ENCODE peak calls at places on chromosome X, in six cellular contexts. One of them, this sample, is unnamed.
A peak's percentile ranks its signal among the peaks of the same experiment; 100 is the strongest.

GRCh38 chrX:96684339-96685204 is at the start of gene DIAPH2:
- DNase-seq in SK-N-SH: peak; percentile 69
- DNase-seq in mammary epithelial cell: peak; percentile 74
- DNase-seq in colonic mucosa: peak; percentile 86
- DNase-seq in astrocyte: peak; percentile 69
- DNase-seq in testis: peak; percentile 81
- DNase-seq in this sample: peak; percentile 43

GRCh38 chrX:7131621-7132020 is 15.9 kb upstream of the STS start:
- DNase-seq in SK-N-SH: no peak
- DNase-seq in mammary epithelial cell: no peak
- DNase-seq in colonic mucosa: no peak
- DNase-seq in astrocyte: no peak
- DNase-seq in testis: no peak
- DNase-seq in this sample: no peak

GRCh38 chrX:102784550-102784949 is 64.0 kb downstream of the GPRASP3 start:
- DNase-seq in SK-N-SH: no peak
- DNase-seq in mammary epithelial cell: no peak
- DNase-seq in colonic mucosa: no peak
- DNase-seq in astrocyte: no peak
- DNase-seq in testis: no peak
- DNase-seq in this sample: no peak

GRCh38 chrX:25015486-25016360 is at the start of gene ARX:
- DNase-seq in SK-N-SH: peak; percentile 90
- DNase-seq in mammary epithelial cell: peak; percentile 68
- DNase-seq in colonic mucosa: peak; percentile 54
- DNase-seq in astrocyte: peak; percentile 36
- DNase-seq in testis: peak; percentile 83
- DNase-seq in this sample: no peak

GRCh38 chrX:13043138-13043537 is 1.3 kb downstream of the FAM9C start:
- DNase-seq in SK-N-SH: no peak
- DNase-seq in mammary epithelial cell: no peak
- DNase-seq in colonic mucosa: no peak
- DNase-seq in astrocyte: no peak
- DNase-seq in testis: no peak
- DNase-seq in this sample: no peak

GRCh38 chrX:155148724-155149537 is 67.3 kb upstream of the VBP1 start:
- DNase-seq in SK-N-SH: peak; percentile 14
- DNase-seq in mammary epithelial cell: peak; percentile 12
- DNase-seq in colonic mucosa: peak; percentile 48
- DNase-seq in astrocyte: no peak
- DNase-seq in testis: peak; percentile 60
- DNase-seq in this sample: no peak

GRCh38 chrX:38839944-38840343 is 38.7 kb downstream of the MID1IP1 start:
- DNase-seq in SK-N-SH: no peak
- DNase-seq in mammary epithelial cell: no peak
- DNase-seq in colonic mucosa: no peak
- DNase-seq in astrocyte: no peak
- DNase-seq in testis: no peak
- DNase-seq in this sample: no peak

GRCh38 chrX:107700317-107700774 is 72.0 kb downstream of the PRPS1 start:
- DNase-seq in SK-N-SH: no peak
- DNase-seq in mammary epithelial cell: peak; percentile 56
- DNase-seq in colonic mucosa: no peak
- DNase-seq in astrocyte: peak; percentile 18
- DNase-seq in testis: peak; percentile 57
- DNase-seq in this sample: no peak

GRCh38 chrX:340121-340520 is 21.5 kb upstream of the GTPBP6 start:
- DNase-seq in SK-N-SH: no peak
- DNase-seq in mammary epithelial cell: no peak
- DNase-seq in colonic mucosa: no peak
- DNase-seq in astrocyte: no peak
- DNase-seq in testis: no peak
- DNase-seq in this sample: no peak

GRCh38 chrX:54920610-54921426 is at the start of gene TRO:
- DNase-seq in SK-N-SH: peak; percentile 49
- DNase-seq in mammary epithelial cell: no peak
- DNase-seq in colonic mucosa: no peak
- DNase-seq in astrocyte: no peak
- DNase-seq in testis: peak; percentile 18
- DNase-seq in this sample: no peak
- TF ChIP-seq CTCF in SK-N-SH: peak; percentile 24
- TF ChIP-seq CTCF in mammary epithelial cell: no peak
- TF ChIP-seq CTCF in colonic mucosa: no peak
- TF ChIP-seq CTCF in astrocyte: no peak
- TF ChIP-seq CTCF in testis: no peak
- TF ChIP-seq CTCF in this sample: peak; percentile 34

DNA sequence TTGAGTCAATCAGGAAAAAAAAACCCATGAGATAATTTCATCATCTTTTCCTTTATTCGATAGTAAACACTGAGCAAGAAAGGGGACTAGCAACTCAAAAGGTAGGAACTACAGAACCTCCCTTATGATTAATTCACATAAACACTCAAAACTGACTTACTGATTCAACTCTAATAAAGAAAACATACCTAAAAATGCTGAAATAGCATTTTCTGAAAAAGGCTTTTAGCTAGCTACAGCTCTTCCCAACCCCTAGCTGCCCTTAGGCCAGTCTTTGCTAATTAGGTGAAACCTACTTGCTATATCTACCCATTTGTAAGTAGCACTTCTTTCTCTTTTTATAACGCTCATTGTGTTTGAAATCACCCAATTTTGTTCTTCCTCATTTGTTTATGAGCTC is 150.6 kb downstream of the ATRX start:
- DNase-seq in SK-N-SH: no peak
- DNase-seq in mammary epithelial cell: no peak
- DNase-seq in colonic mucosa: no peak
- DNase-seq in astrocyte: no peak
- DNase-seq in testis: no peak
- DNase-seq in this sample: no peak
- H3K36me3 ChIP-seq in SK-N-SH: peaks cover 72% of the 10 kb centered on the region
- H3K36me3 ChIP-seq in mammary epithelial cell: peaks cover 4% of the 10 kb centered on the region
- H3K36me3 ChIP-seq in colonic mucosa: no peaks in the 10 kb centered on the region
- H3K36me3 ChIP-seq in astrocyte: peaks cover 2% of the 10 kb centered on the region
- H3K36me3 ChIP-seq in testis: no peaks in the 10 kb centered on the region
- H3K36me3 ChIP-seq in this sample: no peaks in the 10 kb centered on the region

DNA sequence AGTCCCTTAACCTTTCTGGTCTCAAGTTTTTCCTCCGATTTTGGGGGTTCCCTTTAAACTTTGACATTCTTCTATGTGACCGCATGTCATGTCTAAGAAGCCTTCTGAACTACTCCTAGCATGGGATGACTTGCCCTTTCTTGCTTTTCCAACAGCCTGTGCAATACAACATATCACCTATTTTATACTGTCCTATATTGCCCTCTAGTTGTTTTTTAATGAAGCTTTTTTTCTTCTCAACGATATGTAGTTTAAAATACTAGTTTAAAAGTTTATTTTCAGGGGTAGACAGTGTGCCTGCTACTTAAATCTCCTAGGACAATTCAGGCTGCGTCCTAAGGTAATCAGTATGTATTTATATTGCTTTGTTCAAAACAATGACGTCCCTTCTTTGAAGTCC is 1.0 kb upstream of the IGBP1 start:
- DNase-seq in SK-N-SH: no peak
- DNase-seq in mammary epithelial cell: no peak
- DNase-seq in colonic mucosa: no peak
- DNase-seq in astrocyte: no peak
- DNase-seq in testis: no peak
- DNase-seq in this sample: no peak
- H3K4me3 ChIP-seq in SK-N-SH: no peak overlapping the region
- H3K4me3 ChIP-seq in mammary epithelial cell: no peak overlapping the region
- H3K4me3 ChIP-seq in colonic mucosa: no peak overlapping the region
- H3K4me3 ChIP-seq in astrocyte: no peak overlapping the region
- H3K4me3 ChIP-seq in testis: no peak overlapping the region
- H3K4me3 ChIP-seq in this sample: no peak overlapping the region

GRCh38 chrX:4265036-4265435 is 551.6 kb upstream of the PRKX start:
- DNase-seq in SK-N-SH: no peak
- DNase-seq in mammary epithelial cell: no peak
- DNase-seq in colonic mucosa: no peak
- DNase-seq in astrocyte: no peak
- DNase-seq in testis: no peak
- DNase-seq in this sample: no peak
- TF ChIP-seq CTCF in SK-N-SH: no peak
- TF ChIP-seq CTCF in mammary epithelial cell: no peak
- TF ChIP-seq CTCF in colonic mucosa: no peak
- TF ChIP-seq CTCF in astrocyte: no peak
- TF ChIP-seq CTCF in testis: no peak
- TF ChIP-seq CTCF in this sample: no peak

DNA sequence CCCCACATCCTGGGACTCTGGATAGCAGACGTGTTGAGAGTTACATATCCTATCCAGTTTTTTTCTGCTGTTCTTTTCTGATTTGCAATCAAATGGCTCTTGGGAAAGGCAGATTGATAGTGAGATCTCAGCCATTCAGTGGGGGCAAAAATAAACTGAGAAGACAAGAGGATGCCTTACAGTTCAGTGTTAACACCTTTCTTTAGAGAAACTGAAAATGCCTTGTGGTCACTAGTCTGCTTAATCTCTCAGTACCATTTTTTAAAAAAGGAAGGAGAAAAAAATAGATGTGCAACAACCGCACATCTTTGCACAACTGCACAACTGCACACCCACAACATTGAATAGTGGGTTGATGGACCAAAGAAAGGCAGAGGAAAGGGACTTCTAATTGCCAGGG is 109.3 kb downstream of the ARHGEF9 start:
- DNase-seq in SK-N-SH: no peak
- DNase-seq in mammary epithelial cell: no peak
- DNase-seq in colonic mucosa: no peak
- DNase-seq in astrocyte: no peak
- DNase-seq in testis: no peak
- DNase-seq in this sample: no peak
- H3K36me3 ChIP-seq in SK-N-SH: no peaks in the 10 kb centered on the region
- H3K36me3 ChIP-seq in mammary epithelial cell: no peaks in the 10 kb centered on the region
- H3K36me3 ChIP-seq in colonic mucosa: no peaks in the 10 kb centered on the region
- H3K36me3 ChIP-seq in astrocyte: no peaks in the 10 kb centered on the region
- H3K36me3 ChIP-seq in testis: no peaks in the 10 kb centered on the region
- H3K36me3 ChIP-seq in this sample: no peaks in the 10 kb centered on the region

DNA sequence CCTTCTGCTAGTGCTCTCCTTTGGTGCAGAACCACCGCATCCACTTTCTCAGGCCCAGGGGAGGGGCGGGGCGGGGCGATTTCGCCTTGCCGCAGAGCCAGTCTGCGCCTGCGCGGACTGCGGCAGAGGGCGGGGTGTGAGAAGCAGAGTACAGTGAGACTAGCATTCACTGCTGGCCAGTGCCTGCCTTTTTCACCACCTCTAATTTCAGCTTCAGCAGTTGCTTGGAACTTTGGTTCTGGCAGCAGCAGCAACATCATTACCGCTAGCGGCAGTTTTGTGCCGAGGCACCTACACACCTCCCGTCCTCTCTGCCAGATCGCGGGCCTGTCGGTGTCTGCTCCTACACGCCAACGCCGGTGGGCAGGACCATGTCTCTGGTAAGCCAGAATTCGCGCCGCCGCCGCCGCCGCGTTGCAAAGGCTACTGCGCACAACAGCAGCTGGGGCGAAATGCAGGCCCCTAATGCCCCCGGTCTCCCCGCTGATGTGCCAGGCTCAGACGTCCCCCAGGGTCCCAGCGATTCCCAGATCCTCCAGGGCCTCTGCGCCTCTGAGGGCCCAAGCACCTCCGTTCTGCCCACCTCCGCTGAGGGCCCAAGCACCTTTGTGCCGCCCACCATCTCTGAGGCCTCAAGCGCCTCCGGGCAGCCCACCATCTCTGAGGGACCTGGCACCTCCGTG is at the start of gene MAGEE1:
- DNase-seq in SK-N-SH: peak; percentile 80
- DNase-seq in mammary epithelial cell: peak; percentile 64
- DNase-seq in colonic mucosa: peak; percentile 80
- DNase-seq in astrocyte: peak; percentile 36
- DNase-seq in testis: peak; percentile 75
- DNase-seq in this sample: peak; percentile 16
- H3K4me3 ChIP-seq in SK-N-SH: peak within 1 kb of the TSS; percentile 70
- H3K4me3 ChIP-seq in mammary epithelial cell: peak within 1 kb of the TSS; percentile 70
- H3K4me3 ChIP-seq in colonic mucosa: peak within 1 kb of the TSS; percentile 52
- H3K4me3 ChIP-seq in astrocyte: peak within 1 kb of the TSS; percentile 61
- H3K4me3 ChIP-seq in testis: peak within 1 kb of the TSS; percentile 56
- H3K4me3 ChIP-seq in this sample: peak within 1 kb of the TSS; percentile 57

This sample was measured in kidney epithelial cell.